ENCODE peak calls at places on chromosome 13, in eight cellular contexts. R, M, H, O, N, W, L and G are unnamed samples.

GRCh38 chr13:31859546-31859945 is 120.2 kb downstream of the RXFP2 start:
- DNase-seq in R (no peak), M (no peak), H (no peak), O (no peak), N (no peak), W (no peak), L (no peak), G (no peak)

GRCh38 chr13:48232420-48233096 is 448 bp upstream of the ITM2B start:
- DNase-seq in R (no peak), M (no peak), H (no peak), O (no peak), N (no peak), W (no peak), L (no peak), G (no peak)

GRCh38 chr13:97353927-97354326 is 80.0 kb upstream of the RAP2A start:
- DNase-seq in R (peak), M (no peak), H (no peak), O (no peak), N (no peak), W (no peak), L (no peak), G (no peak)

GRCh38 chr13:40103864-40104263 is 448.4 kb downstream of the COG6 start:
- DNase-seq in R (no peak), M (no peak), H (no peak), O (no peak), N (no peak), W (no peak), L (no peak), G (no peak)

GRCh38 chr13:104648291-104648690 is 1582.1 kb upstream of the SLC10A2 start:
- DNase-seq in R (no peak), M (no peak), H (no peak), O (no peak), N (no peak), W (no peak), L (no peak), G (no peak)

GRCh38 chr13:34435338-34435737 is 506.7 kb upstream of the NBEA start:
- DNase-seq in R (peak), M (no peak), H (no peak), O (no peak), N (peak), W (no peak), L (peak), G (peak)

GRCh38 chr13:106521101-106521799 is 14.2 kb downstream of the EFNB2 start:
- DNase-seq in R (no peak), M (no peak), H (no peak), O (no peak), N (no peak), W (no peak), L (no peak), G (peak)

GRCh38 chr13:100547805-100548204 is 40.8 kb downstream of the GGACT start:
- DNase-seq in R (peak), M (no peak), H (no peak), O (no peak), N (no peak), W (no peak), L (no peak), G (peak)

GRCh38 chr13:100611678-100612492 is 23.3 kb upstream of the GGACT start:
- DNase-seq in R (no peak), M (peak), H (no peak), O (no peak), N (peak), W (no peak), L (no peak), G (no peak)

GRCh38 chr13:51034906-51035305 is 76.2 kb downstream of the C13orf42 start:
- DNase-seq in R (no peak), M (no peak), H (no peak), O (no peak), N (peak), W (no peak), L (no peak), G (no peak)

GRCh38 chr13:26881154-26881553 is 120.6 kb upstream of the GPR12 start:
- DNase-seq in R (peak), M (no peak), H (no peak), O (no peak), N (peak), W (no peak), L (peak), G (peak)

GRCh38 chr13:91399189-91400093 is 1.0 kb downstream of the GPC5 start:
- DNase-seq in R (no peak), M (no peak), H (peak), O (no peak), N (no peak), W (no peak), L (no peak), G (no peak)

GRCh38 chr13:45582533-45583076 is 32.9 kb downstream of the ERICH6B start:
- DNase-seq in R (no peak), M (no peak), H (no peak), O (no peak), N (no peak), W (no peak), L (no peak), G (no peak)

GRCh38 chr13:30796132-30796832 is 60.9 kb downstream of the ALOX5AP start:
- DNase-seq in R (peak), M (no peak), H (no peak), O (no peak), N (peak), W (no peak), L (peak), G (peak)

GRCh38 chr13:45682494-45683008 is 19.6 kb upstream of the CBY2 start:
- DNase-seq in R (no peak), M (no peak), H (no peak), O (no peak), N (no peak), W (no peak), L (no peak), G (no peak)

GRCh38 chr13:110445722-110446569 is 115.6 kb downstream of the RAB20 start:
- DNase-seq in R (no peak), M (no peak), H (no peak), O (no peak), N (peak), W (no peak), L (no peak), G (no peak)

GRCh38 chr13:48235100-48235813 is 2.3 kb downstream of the ITM2B start:
- DNase-seq in R (peak), M (no peak), H (no peak), O (peak), N (peak), W (no peak), L (peak), G (peak)

GRCh38 chr13:44211753-44212152 is 161.9 kb upstream of the SERP2 start:
- DNase-seq in R (no peak), M (no peak), H (no peak), O (no peak), N (no peak), W (no peak), L (no peak), G (no peak)

GRCh38 chr13:102197193-102197592 is 204.7 kb downstream of the FGF14 start:
- DNase-seq in R (no peak), M (no peak), H (no peak), O (no peak), N (peak), W (no peak), L (peak), G (no peak)

GRCh38 chr13:104426435-104426834 is 1360.2 kb upstream of the SLC10A2 start:
- DNase-seq in R (no peak), M (no peak), H (no peak), O (no peak), N (no peak), W (no peak), L (no peak), G (no peak)

GRCh38 chr13:45142440-45143345 is 22.4 kb downstream of the GTF2F2 start:
- DNase-seq in R (no peak), M (no peak), H (no peak), O (no peak), N (peak), W (no peak), L (no peak), G (no peak)

GRCh38 chr13:111152836-111153235 is 37.7 kb downstream of the ARHGEF7 start:
- DNase-seq in R (no peak), M (no peak), H (no peak), O (no peak), N (no peak), W (no peak), L (no peak), G (no peak)

GRCh38 chr13:98413796-98414195 is 163.1 kb downstream of the STK24 start:
- DNase-seq in R (no peak), M (no peak), H (no peak), O (no peak), N (no peak), W (no peak), L (no peak), G (no peak)

GRCh38 chr13:109737606-109738005 is 48.8 kb downstream of the IRS2 start:
- DNase-seq in R (peak), M (no peak), H (no peak), O (no peak), N (no peak), W (peak), L (peak), G (peak)

GRCh38 chr13:72101768-72102400 is 234.9 kb upstream of the DACH1 start:
- DNase-seq in R (no peak), M (no peak), H (no peak), O (no peak), N (no peak), W (no peak), L (no peak), G (no peak)

GRCh38 chr13:45473627-45474026 is 8.9 kb downstream of the COG3 start:
- DNase-seq in R (no peak), M (no peak), H (no peak), O (no peak), N (no peak), W (peak), L (no peak), G (no peak)

GRCh38 chr13:60583911-60584753 is 187.1 kb downstream of the TDRD3 start:
- DNase-seq in R (peak), M (no peak), H (peak), O (no peak), N (peak), W (no peak), L (peak), G (no peak)

GRCh38 chr13:95226932-95227718 is 74.1 kb downstream of the ABCC4 start:
- DNase-seq in R (no peak), M (no peak), H (no peak), O (no peak), N (no peak), W (no peak), L (no peak), G (no peak)